ENCODE peak calls at places on chromosomes 16 and 17, in four cellular contexts. Y, O, Q and G are unnamed samples.

GRCh38 chr16:57372372-57373116 is at the start of gene CX3CL1:
- DNase-seq in Y (no peak), O (peak), Q (no peak), G (no peak)

GRCh38 chr17:38415250-38416194 is 12.7 kb upstream of the ARHGAP23 start:
- DNase-seq in Y (peak), O (peak), Q (no peak), G (peak)

GRCh38 chr16:30335598-30336474 is 19.3 kb downstream of the CD2BP2 start:
- DNase-seq in Y (no peak), O (no peak), Q (peak), G (peak)

GRCh38 chr17:81044764-81045589 is 10.0 kb downstream of the BAIAP2 start:
- DNase-seq in Y (no peak), O (peak), Q (no peak), G (peak)

GRCh38 chr17:42312285-42313130 is 24.2 kb downstream of the STAT5A start:
- DNase-seq in Y (no peak), O (peak), Q (peak), G (peak)

GRCh38 chr17:68601565-68602266 is 549 bp upstream of the FAM20A start:
- DNase-seq in Y (no peak), O (no peak), Q (no peak), G (no peak)

GRCh38 chr17:77299256-77300015 is 158.7 kb downstream of the SEC14L1 start:
- DNase-seq in Y (no peak), O (no peak), Q (no peak), G (no peak)

GRCh38 chr16:21526923-21527807 is 72.2 kb upstream of the METTL9 start:
- DNase-seq in Y (no peak), O (no peak), Q (no peak), G (no peak)

GRCh38 chr16:9943121-9943520 is 239.1 kb downstream of the GRIN2A start:
- DNase-seq in Y (no peak), O (no peak), Q (no peak), G (no peak)

GRCh38 chr16:68236804-68237242 is 896 bp upstream of the ESRP2 start:
- DNase-seq in Y (no peak), O (no peak), Q (no peak), G (no peak)

GRCh38 chr16:84740596-84741071 is 40.8 kb downstream of the USP10 start:
- DNase-seq in Y (no peak), O (no peak), Q (no peak), G (no peak)

GRCh38 chr17:75531724-75532090 is 6.2 kb downstream of the LLGL2 start:
- DNase-seq in Y (peak), O (no peak), Q (no peak), G (peak)

GRCh38 chr17:37225458-37225857 is 150.3 kb upstream of the C17orf78 start:
- DNase-seq in Y (no peak), O (no peak), Q (no peak), G (no peak)

GRCh38 chr16:84105286-84105815 is 11.4 kb downstream of the MBTPS1 start:
- DNase-seq in Y (no peak), O (no peak), Q (no peak), G (no peak)

GRCh38 chr17:74842599-74843351 is 16.9 kb downstream of the GRIN2C start:
- DNase-seq in Y (no peak), O (peak), Q (no peak), G (peak)

GRCh38 chr17:77666881-77667395 is 291.6 kb upstream of the TNRC6C start:
- DNase-seq in Y (no peak), O (no peak), Q (peak), G (no peak)

GRCh38 chr16:10171225-10171624 is 11.0 kb downstream of the GRIN2A start:
- DNase-seq in Y (no peak), O (no peak), Q (no peak), G (no peak)

GRCh38 chr17:83080641-83081560 is 1.5 kb downstream of the METRNL start:
- DNase-seq in Y (no peak), O (peak), Q (peak), G (no peak)

GRCh38 chr17:21215935-21216334 is 2.0 kb upstream of the TMEM11 start:
- DNase-seq in Y (no peak), O (no peak), Q (no peak), G (no peak)

GRCh38 chr17:58242171-58242784 is 3.9 kb downstream of the LPO start:
- DNase-seq in Y (no peak), O (no peak), Q (no peak), G (no peak)

GRCh38 chr17:81484195-81484979 is 28.2 kb downstream of the ACTG1 start:
- DNase-seq in Y (peak), O (peak), Q (peak), G (peak)

GRCh38 chr17:1313270-1314005 is 34.0 kb downstream of the TRARG1 start:
- DNase-seq in Y (no peak), O (no peak), Q (no peak), G (no peak)

GRCh38 chr17:74529243-74529642 is 2.0 kb downstream of the CD300LB start:
- DNase-seq in Y (no peak), O (no peak), Q (no peak), G (no peak)

GRCh38 chr17:50855708-50856330 is 10.3 kb downstream of the TOB1 start:
- DNase-seq in Y (no peak), O (no peak), Q (no peak), G (no peak)